ENCODE peak calls at places on chromosomes 5 and 9, in seven cellular contexts. B is BJ, S is progenitor cell of endocrine pancreas, R is ascending aorta, J is neural progenitor cell, W is astrocyte of the cerebellum, K is neural crest cell. O is an unnamed sample.
A peak's percentile ranks its signal among the peaks of the same experiment; 100 is the strongest.

GRCh38 chr9:97307500-97308163 is at the start of gene CCDC180:
- DNase-seq in W (no peak), B (no peak), S (no peak), R (no peak), K (no peak), J (no peak), O (peak; percentile 2)

GRCh38 chr5:40787986-40788385 is 10.2 kb downstream of the PRKAA1 start:
- DNase-seq in W (no peak), R (no peak), B (no peak), J (no peak), S (no peak), K (no peak), O (no peak)

GRCh38 chr9:13705913-13706312 is 426.4 kb upstream of the MPDZ start:
- DNase-seq in K (no peak), S (no peak), B (no peak), R (peak; percentile 75), W (no peak), J (peak; percentile 15), O (peak; percentile 44)

GRCh38 chr9:131776473-131776872 is 36.6 kb upstream of the RAPGEF1 start:
- DNase-seq in W (peak; percentile 27), R (no peak), K (peak; percentile 61), J (peak; percentile 93), B (no peak), S (peak; percentile 75), O (no peak)

GRCh38 chr9:128101231-128101641 is 26.3 kb downstream of the PTGES2 start:
- DNase-seq in B (no peak), K (no peak), J (no peak), S (no peak), W (no peak), R (no peak), O (no peak)

GRCh38 chr9:131812116-131812790 is 72.4 kb upstream of the RAPGEF1 start:
- DNase-seq in B (no peak), J (no peak), K (no peak), S (no peak), R (no peak), W (no peak), O (no peak)

GRCh38 chr5:156871212-156871611 is 21.1 kb downstream of the PPP1R2B start:
- DNase-seq in K (no peak), S (no peak), B (no peak), W (no peak), R (no peak), J (no peak), O (no peak)

GRCh38 chr9:137369911-137370630 is 52.9 kb downstream of the EXD3 start:
- DNase-seq in B (no peak), R (peak; percentile 56), S (no peak), K (peak; percentile 36), J (no peak), W (no peak), O (no peak)

GRCh38 chr9:133783331-133783731 is 45.2 kb upstream of the SARDH start:
- DNase-seq in J (no peak), B (no peak), S (no peak), W (no peak), K (no peak), R (no peak), O (no peak)

GRCh38 chr9:94796687-94797086 is 70.2 kb downstream of the AOPEP start:
- DNase-seq in S (no peak), J (no peak), K (no peak), W (no peak), R (no peak), B (no peak), O (no peak)
- TF ChIP-seq CTCF in S (no peak), J (no peak), K (peak; percentile 14), W (no peak), R (no peak), B (no peak), O (no peak)

GRCh38 chr5:146039420-146039819 is 66.0 kb downstream of the PLAC8L1 start:
- DNase-seq in K (no peak), R (no peak), B (no peak), W (no peak), J (no peak), S (no peak), O (no peak)

GRCh38 chr5:146032911-146033310 is 72.5 kb downstream of the PLAC8L1 start:
- DNase-seq in R (no peak), W (no peak), S (no peak), B (no peak), J (no peak), K (no peak), O (no peak)

GRCh38 chr5:146034605-146035004 is 70.8 kb downstream of the PLAC8L1 start:
- DNase-seq in W (no peak), K (no peak), R (no peak), J (no peak), S (no peak), B (no peak), O (no peak)

DNA sequence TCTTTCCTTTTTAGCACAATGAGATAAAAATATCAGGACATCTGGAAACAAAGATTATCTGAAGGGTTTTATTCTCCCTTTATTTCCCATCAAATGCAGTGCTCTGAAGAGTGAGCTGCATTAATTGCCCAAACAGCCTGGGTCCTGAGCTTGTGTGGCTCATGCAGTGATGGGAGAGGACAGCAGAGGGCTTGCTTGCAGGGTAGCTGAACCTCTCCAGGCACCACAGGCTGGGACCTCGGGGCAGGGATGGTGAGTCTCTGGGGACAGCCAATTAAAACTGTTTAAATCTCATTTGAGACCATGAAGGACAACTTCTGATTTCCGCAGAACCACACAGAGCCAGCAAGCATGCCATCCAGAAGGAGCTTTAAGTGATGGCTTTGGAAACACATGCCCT is 71.2 kb downstream of the PLAC8L1 start:
- DNase-seq in J (no peak), R (no peak), W (no peak), K (no peak), B (no peak), S (no peak), O (no peak)
- TF ChIP-seq CTCF in J (no peak), R (no peak), W (no peak), K (no peak), B (no peak), S (no peak), O (no peak)

DNA sequence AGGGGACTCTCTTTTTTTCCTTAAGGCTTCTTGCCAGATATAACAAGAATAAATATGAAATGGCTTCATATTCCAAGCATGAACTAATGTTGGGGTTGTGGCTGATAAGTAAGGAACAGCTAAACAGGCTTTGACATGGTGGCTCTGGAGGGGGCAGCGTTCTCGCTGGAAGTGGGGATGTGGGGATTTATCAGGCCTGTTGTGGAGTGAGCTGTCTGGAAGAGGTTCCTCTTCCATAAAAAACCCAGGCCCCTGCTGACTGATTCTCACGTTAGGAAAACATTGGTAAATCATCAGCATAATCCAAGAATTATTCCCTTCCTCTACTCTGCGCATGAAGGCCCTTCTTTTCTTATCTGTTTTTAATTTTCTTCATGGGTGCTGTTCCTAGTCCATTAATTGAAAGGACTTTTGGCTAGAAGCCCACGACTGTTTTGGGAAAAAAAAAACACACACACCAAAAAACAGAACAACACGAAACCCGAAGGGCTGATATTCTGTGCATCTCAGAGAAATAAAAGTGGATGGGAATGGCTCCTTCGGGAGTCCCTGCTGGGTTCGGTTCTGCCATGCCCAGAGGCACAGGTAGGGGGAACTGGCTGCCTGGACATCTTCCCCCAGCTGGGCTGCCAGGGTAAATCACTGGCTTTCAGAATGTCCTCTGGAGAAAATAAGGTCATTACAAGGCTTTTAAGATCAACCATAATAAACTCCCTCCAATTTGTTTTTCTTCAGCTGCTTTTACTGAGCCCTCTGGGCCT is 297.0 kb downstream of the SLIT3 start:
- DNase-seq in J (peak; percentile 56), W (no peak), K (no peak), B (no peak), S (no peak), R (no peak), O (no peak)
- TF ChIP-seq CTCF in J (peak; percentile 51), W (peak; percentile 40), K (peak; percentile 28), B (peak; percentile 50), S (peak; percentile 42), R (peak; percentile 41), O (peak; percentile 54)

DNA sequence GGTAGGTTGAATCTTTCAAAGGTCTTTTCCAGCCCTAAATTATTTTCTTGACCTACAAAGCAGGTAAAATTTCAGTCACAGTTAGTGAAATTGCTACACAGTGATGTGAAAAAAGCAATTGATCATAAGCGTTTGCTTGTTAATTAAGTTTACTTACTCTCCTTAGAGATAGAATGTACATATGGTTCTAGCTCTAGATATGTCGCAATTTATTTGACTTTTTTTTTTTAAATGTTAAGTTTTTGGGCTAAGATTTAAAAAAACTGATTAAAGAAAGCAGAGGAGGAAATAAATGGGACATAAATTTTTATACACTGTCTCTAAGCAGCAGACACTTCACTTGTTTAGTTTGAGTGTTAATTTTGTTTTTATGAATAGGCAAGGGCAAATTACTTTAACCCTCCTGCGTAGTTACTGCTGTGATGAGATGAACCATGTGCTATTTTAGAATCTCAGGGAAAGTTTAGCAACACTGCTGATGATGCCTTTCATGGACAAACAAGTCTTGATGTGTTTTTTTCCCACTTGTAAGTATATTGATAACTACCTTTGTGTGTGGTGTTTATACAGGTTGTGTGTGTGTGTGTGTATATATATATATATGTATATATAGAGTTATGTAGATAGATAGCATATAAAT is 38.3 kb upstream of the FAM120AOS start:
- DNase-seq in K (no peak), B (no peak), J (no peak), R (no peak), S (no peak), W (no peak), O (no peak)
- TF ChIP-seq CTCF in K (no peak), B (no peak), J (no peak), R (no peak), S (no peak), W (no peak), O (no peak)

DNA sequence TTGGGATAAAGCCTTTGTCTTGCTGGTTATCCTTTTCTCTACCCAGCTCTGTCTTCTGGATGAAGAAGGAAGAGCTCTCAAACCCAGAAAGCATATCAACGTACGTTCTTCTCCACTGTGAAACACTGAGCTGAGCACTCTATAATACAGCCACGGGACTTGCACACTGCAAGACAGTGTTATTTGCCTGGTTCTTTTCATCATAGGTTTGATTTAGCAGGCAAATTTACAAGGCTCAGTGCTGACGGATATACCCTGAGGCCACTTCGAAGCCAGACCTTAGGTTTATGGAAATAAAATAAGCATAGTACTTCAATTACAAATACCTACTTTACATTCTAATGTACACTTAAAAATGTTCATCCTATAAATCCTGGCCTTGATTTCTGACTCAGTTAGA is 194.6 kb downstream of the DEPDC1B start:
- DNase-seq in S (no peak), W (no peak), J (no peak), R (no peak), B (no peak), K (no peak), O (no peak)
- TF ChIP-seq CTCF in S (no peak), W (no peak), J (no peak), R (no peak), B (no peak), K (no peak), O (no peak)

GRCh38 chr5:28779161-28779754 is 1740.9 kb upstream of the CDH9 start:
- DNase-seq in W (peak; percentile 0), B (no peak), S (no peak), R (no peak), K (no peak), J (peak; percentile 26), O (no peak)
- TF ChIP-seq CTCF in W (peak; percentile 19), B (no peak), S (peak; percentile 61), R (no peak), K (peak; percentile 63), J (peak; percentile 46), O (no peak)

DNA sequence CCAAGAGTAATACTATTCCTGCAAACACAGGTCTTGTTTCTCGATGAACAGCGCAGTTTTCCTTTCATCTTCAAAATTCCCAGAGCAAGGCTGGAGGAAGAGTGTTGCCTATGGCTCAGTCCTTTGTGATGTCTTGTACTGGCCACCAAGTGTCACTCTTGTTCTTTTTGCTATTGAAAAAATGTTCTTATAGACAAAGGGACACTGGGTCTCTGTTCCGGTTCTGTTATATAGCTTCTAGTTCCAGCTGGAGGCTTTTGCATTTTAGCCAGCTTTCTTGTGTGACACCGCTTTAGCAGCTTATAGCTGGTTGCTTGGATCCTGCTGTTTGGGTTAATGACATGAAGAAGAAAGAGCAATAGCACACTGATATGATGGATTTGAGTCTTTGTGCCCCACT is 343.7 kb upstream of the KCNN2 start:
- DNase-seq in J (peak; percentile 52), S (no peak), R (no peak), B (no peak), W (no peak), K (no peak), O (no peak)
- TF ChIP-seq CTCF in J (peak; percentile 66), S (peak; percentile 44), R (no peak), B (peak; percentile 38), W (no peak), K (peak; percentile 54), O (no peak)